ENCODE peak calls at places on chromosomes 1 and 21, in four cellular contexts. One of them, this sample, is unnamed.

GRCh38 chr1:94048413-94049164 is 72.4 kb downstream of the ABCA4 start:
- DNase-seq in mesendoderm: peak; percentile 50
- DNase-seq in HCT116: no peak
- DNase-seq in H9: peak; percentile 62
- DNase-seq in this sample: no peak

GRCh38 chr1:211327341-211327921 is 798 bp downstream of the TRAF5 start:
- DNase-seq in H9: peak; percentile 52
- DNase-seq in HCT116: no peak
- DNase-seq in mesendoderm: peak; percentile 83
- DNase-seq in this sample: no peak

GRCh38 chr1:26372039-26372438 is 511 bp downstream of the ZNF683 start:
- DNase-seq in mesendoderm: no peak
- DNase-seq in H9: no peak
- DNase-seq in HCT116: no peak
- DNase-seq in this sample: no peak

GRCh38 chr21:42233067-42233981 is 14.4 kb downstream of the ABCG1 start:
- DNase-seq in mesendoderm: peak; percentile 61
- DNase-seq in HCT116: no peak
- DNase-seq in H9: peak; percentile 48
- DNase-seq in this sample: no peak

GRCh38 chr1:203760506-203760905 is 4.5 kb upstream of the LAX1 start:
- DNase-seq in HCT116: no peak
- DNase-seq in mesendoderm: no peak
- DNase-seq in H9: no peak
- DNase-seq in this sample: no peak

GRCh38 chr1:180489313-180489712 is 13.1 kb downstream of the ACBD6 start:
- DNase-seq in H9: no peak
- DNase-seq in HCT116: no peak
- DNase-seq in mesendoderm: no peak
- DNase-seq in this sample: no peak

GRCh38 chr1:230982698-230983097 is 3.8 kb downstream of the ARV1 start:
- DNase-seq in mesendoderm: no peak
- DNase-seq in HCT116: no peak
- DNase-seq in H9: no peak
- DNase-seq in this sample: no peak

GRCh38 chr21:16588433-16588860 is 858.7 kb downstream of the USP25 start:
- DNase-seq in mesendoderm: peak; percentile 76
- DNase-seq in HCT116: no peak
- DNase-seq in H9: peak; percentile 59
- DNase-seq in this sample: peak; percentile 60

GRCh38 chr1:12114916-12115315 is 51.8 kb downstream of the TNFRSF8 start:
- DNase-seq in HCT116: no peak
- DNase-seq in H9: no peak
- DNase-seq in mesendoderm: peak; percentile 18
- DNase-seq in this sample: no peak

GRCh38 chr1:30106125-30106524 is 617.3 kb downstream of the MATN1 start:
- DNase-seq in H9: peak; percentile 87
- DNase-seq in mesendoderm: peak; percentile 86
- DNase-seq in HCT116: no peak
- DNase-seq in this sample: no peak

GRCh38 chr1:192763243-192763642 is 45.6 kb upstream of the RGS2 start:
- DNase-seq in H9: no peak
- DNase-seq in HCT116: no peak
- DNase-seq in mesendoderm: no peak
- DNase-seq in this sample: peak; percentile 24

GRCh38 chr1:155976062-155976912 is 2.1 kb downstream of the ARHGEF2 start:
- DNase-seq in HCT116: no peak
- DNase-seq in mesendoderm: peak; percentile 93
- DNase-seq in H9: peak; percentile 68
- DNase-seq in this sample: no peak

GRCh38 chr1:17059391-17060128 is 5.7 kb upstream of the SDHB start:
- DNase-seq in H9: peak; percentile 89
- DNase-seq in HCT116: peak; percentile 59
- DNase-seq in mesendoderm: peak; percentile 88
- DNase-seq in this sample: no peak

GRCh38 chr1:186499571-186499970 is 38.7 kb upstream of the PDC start:
- DNase-seq in HCT116: no peak
- DNase-seq in H9: no peak
- DNase-seq in mesendoderm: peak; percentile 11
- DNase-seq in this sample: no peak

GRCh38 chr1:36465731-36466369 is 1.7 kb upstream of the MRPS15 start:
- DNase-seq in H9: no peak
- DNase-seq in mesendoderm: peak; percentile 65
- DNase-seq in HCT116: no peak
- DNase-seq in this sample: no peak

GRCh38 chr1:226708342-226708780 is 30.7 kb downstream of the ITPKB start:
- DNase-seq in HCT116: no peak
- DNase-seq in H9: no peak
- DNase-seq in mesendoderm: no peak
- DNase-seq in this sample: no peak

GRCh38 chr1:18955442-18956188 is 861 bp downstream of the IFFO2 start:
- DNase-seq in mesendoderm: peak; percentile 57
- DNase-seq in H9: peak; percentile 62
- DNase-seq in HCT116: no peak
- DNase-seq in this sample: no peak

GRCh38 chr21:39637197-39637970 is 24.6 kb downstream of the B3GALT5 start:
- DNase-seq in H9: peak; percentile 64
- DNase-seq in mesendoderm: peak; percentile 51
- DNase-seq in HCT116: no peak
- DNase-seq in this sample: peak; percentile 12

GRCh38 chr1:64757213-64757612 is 12.3 kb downstream of the RAVER2 start:
- DNase-seq in H9: no peak
- DNase-seq in mesendoderm: no peak
- DNase-seq in HCT116: no peak
- DNase-seq in this sample: no peak

GRCh38 chr1:223479718-223480425 is 86.7 kb downstream of the CCDC185 start:
- DNase-seq in HCT116: no peak
- DNase-seq in mesendoderm: no peak
- DNase-seq in H9: peak; percentile 56
- DNase-seq in this sample: no peak

GRCh38 chr1:64864018-64864945 is 102.1 kb downstream of the JAK1 start:
- DNase-seq in mesendoderm: peak; percentile 22
- DNase-seq in H9: no peak
- DNase-seq in HCT116: peak; percentile 33
- DNase-seq in this sample: peak; percentile 34

GRCh38 chr1:51686450-51686849 is 69.6 kb downstream of the OSBPL9 start:
- DNase-seq in H9: no peak
- DNase-seq in mesendoderm: no peak
- DNase-seq in HCT116: no peak
- DNase-seq in this sample: peak; percentile 89

GRCh38 chr1:160346953-160347352 is 3.8 kb downstream of the NCSTN start:
- DNase-seq in mesendoderm: no peak
- DNase-seq in H9: no peak
- DNase-seq in HCT116: no peak
- DNase-seq in this sample: no peak

GRCh38 chr1:229280037-229280828 is 9.3 kb downstream of the RAB4A start:
- DNase-seq in HCT116: no peak
- DNase-seq in mesendoderm: no peak
- DNase-seq in H9: no peak
- DNase-seq in this sample: no peak

GRCh38 chr1:3471356-3472087 is 17.1 kb downstream of the ARHGEF16 start:
- DNase-seq in mesendoderm: peak; percentile 95
- DNase-seq in H9: peak; percentile 93
- DNase-seq in HCT116: no peak
- DNase-seq in this sample: no peak

DNA sequence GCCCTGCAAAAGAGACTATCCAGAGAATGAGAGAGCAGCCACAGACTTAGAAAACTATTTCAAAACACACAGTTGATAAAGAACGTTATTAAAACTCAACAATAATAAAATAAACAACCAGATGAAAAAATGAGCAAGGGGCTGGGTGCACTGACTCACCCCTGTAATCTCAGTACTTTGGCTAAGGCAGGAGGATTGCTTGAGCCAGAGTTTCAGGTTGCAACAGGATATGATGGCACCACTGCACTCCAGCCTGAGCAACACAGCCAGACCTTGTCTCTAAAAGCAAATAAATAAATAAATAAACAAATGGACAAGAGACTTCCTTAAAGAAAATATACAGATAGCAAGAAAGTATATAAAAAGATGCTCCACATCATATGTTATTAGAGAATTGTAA is 144.6 kb downstream of the LRRIQ3 start:
- DNase-seq in H9: no peak
- DNase-seq in mesendoderm: no peak
- DNase-seq in HCT116: no peak
- DNase-seq in this sample: peak; percentile 2
- H3K27ac ChIP-seq in H9: no peak overlapping the region
- H3K27ac ChIP-seq in mesendoderm: no peak overlapping the region
- H3K27ac ChIP-seq in HCT116: no peak overlapping the region
- H3K27ac ChIP-seq in this sample: no peak overlapping the region

GRCh38 chr1:28259252-28259934 is at the start of gene SESN2:
- DNase-seq in H9: peak; percentile 99
- DNase-seq in mesendoderm: peak; percentile 99
- DNase-seq in HCT116: peak; percentile 96
- DNase-seq in this sample: peak; percentile 95

GRCh38 chr1:28259935-28260802 is 851 bp downstream of the SESN2 start:
- DNase-seq in HCT116: no peak
- DNase-seq in H9: peak; percentile 92
- DNase-seq in mesendoderm: peak; percentile 93
- DNase-seq in this sample: no peak

GRCh38 chr1:28260803-28261174 is 1.5 kb downstream of the SESN2 start:
- DNase-seq in H9: no peak
- DNase-seq in HCT116: no peak
- DNase-seq in mesendoderm: no peak
- DNase-seq in this sample: no peak

GRCh38 chr1:28257736-28258135 is 1.6 kb upstream of the SESN2 start:
- DNase-seq in HCT116: no peak
- DNase-seq in mesendoderm: no peak
- DNase-seq in H9: no peak
- DNase-seq in this sample: no peak

DNA sequence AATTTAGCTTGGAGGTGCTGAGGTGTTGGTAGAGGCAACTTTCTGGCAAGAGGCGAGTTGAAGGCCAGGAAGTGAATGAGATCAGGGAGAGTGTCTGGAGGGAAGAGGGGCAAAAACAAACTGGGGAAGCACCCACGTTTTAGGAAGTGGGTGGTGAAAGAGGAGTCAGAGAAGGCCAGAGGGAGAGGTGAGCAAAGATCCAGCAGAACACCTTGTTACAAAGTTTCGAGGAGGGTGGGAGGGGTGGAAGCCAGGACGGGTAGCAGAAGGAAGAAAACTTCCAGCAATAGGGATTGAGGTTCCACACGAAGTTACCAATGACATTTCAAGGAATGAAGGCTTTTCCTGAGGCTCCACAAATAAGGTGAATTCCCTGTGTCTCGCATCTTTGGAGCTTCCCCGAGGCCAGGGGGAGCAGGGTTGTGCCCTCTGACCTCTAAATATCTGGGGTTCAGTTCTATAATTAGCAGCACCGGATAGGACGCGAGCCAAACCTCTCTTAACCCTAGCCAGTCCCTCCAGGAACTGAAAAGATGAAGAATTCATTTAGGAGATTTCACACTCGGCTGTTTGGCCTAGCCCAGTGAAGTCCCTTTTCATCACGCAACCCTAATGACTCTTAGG is 578 bp upstream of the SESN2 start:
- DNase-seq in H9: no peak
- DNase-seq in HCT116: no peak
- DNase-seq in mesendoderm: no peak
- DNase-seq in this sample: no peak
- H3K27ac ChIP-seq in H9: no peak overlapping the region
- H3K27ac ChIP-seq in HCT116: peak overlapping the region; percentile 6
- H3K27ac ChIP-seq in mesendoderm: peak overlapping the region; percentile 22
- H3K27ac ChIP-seq in this sample: peak overlapping the region; percentile 99

GRCh38 chr1:28551381-28551780 is 1.5 kb upstream of the TRNAU1AP start:
- DNase-seq in H9: no peak
- DNase-seq in mesendoderm: no peak
- DNase-seq in HCT116: no peak
- DNase-seq in this sample: no peak

GRCh38 chr1:28553229-28553930 is 495 bp downstream of the TRNAU1AP start:
- DNase-seq in H9: no peak
- DNase-seq in mesendoderm: peak; percentile 49
- DNase-seq in HCT116: no peak
- DNase-seq in this sample: no peak

DNA sequence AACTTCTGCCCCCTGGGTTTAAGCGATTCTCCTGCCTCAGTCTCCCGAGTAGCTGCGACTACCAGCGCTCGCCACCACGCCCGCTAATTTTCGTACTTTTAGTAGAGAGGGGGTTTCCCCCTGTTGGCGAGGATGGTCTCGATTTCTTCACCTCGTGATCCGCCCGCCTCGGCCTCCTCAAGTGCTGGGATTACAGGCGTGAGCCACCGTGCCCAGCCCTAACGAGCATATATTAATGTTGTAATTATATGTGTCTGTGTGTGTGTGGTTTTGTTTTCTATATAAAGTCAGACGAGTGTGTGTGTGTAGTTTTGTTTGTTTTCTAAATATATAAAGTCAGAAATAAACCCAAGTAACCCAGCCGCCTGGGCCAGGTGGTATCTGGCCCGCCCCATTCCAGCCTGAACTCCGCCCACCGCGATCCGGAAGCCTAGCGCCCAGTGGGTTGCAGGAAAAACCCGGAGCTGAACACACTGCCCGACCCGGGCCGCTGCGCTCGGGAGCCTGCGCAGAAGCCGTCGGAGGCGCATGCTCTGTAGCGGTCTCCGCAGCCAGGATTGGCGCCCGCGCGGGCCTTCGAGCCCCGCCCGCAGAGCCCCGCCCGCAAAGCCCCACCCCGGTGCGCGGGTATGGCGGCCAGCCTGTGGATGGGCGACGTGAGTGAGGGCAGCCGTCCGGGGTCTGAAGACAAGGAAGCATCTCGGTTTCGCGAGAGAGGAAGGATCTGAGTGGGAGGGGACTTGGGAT is at the start of gene TRNAU1AP:
- DNase-seq in HCT116: peak; percentile 91
- DNase-seq in mesendoderm: peak; percentile 97
- DNase-seq in H9: peak; percentile 97
- DNase-seq in this sample: peak; percentile 85
- H3K27ac ChIP-seq in HCT116: peak within 1 kb of the TSS; percentile 90
- H3K27ac ChIP-seq in mesendoderm: no peak within 1 kb of the TSS
- H3K27ac ChIP-seq in H9: no peak within 1 kb of the TSS
- H3K27ac ChIP-seq in this sample: peak within 1 kb of the TSS; percentile 60

DNA sequence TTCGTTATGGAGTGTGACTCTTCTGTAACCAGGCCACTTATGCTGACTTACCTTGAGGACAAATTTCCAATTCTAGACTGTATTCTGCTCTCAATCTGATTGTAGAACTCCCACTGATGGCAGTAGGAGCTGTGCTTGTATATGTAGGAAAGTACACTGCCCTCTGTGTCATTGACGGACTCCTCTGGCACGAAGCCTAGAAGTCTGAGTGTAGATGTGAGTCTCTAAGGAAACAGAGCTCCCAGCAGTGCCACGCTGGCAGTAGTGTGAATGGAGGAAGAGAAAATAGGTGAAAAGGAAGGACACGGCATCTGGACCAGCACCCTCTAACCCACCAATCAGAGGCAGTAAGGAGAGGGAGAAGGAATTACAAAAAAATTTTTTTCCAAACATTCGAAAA is 130.4 kb upstream of the ADGRL2 start:
- DNase-seq in mesendoderm: no peak
- DNase-seq in H9: no peak
- DNase-seq in HCT116: no peak
- DNase-seq in this sample: peak; percentile 71
- H3K27ac ChIP-seq in mesendoderm: no peak overlapping the region
- H3K27ac ChIP-seq in H9: no peak overlapping the region
- H3K27ac ChIP-seq in HCT116: no peak overlapping the region
- H3K27ac ChIP-seq in this sample: no peak overlapping the region